ENCODE peak calls at places on chromosomes 12 and 14, in six cellular contexts. J is H9, D is IMR-90, R is neuronal stem cell, G is mesendoderm, P is mesenchymal stem cell. V is an unnamed sample.

GRCh38 chr14:89773644-89774316 is 180.8 kb downstream of the EFCAB11 start:
- DNase-seq in J (peak; percentile 85), D (peak; percentile 47), R (no peak), G (peak; percentile 90), P (peak; percentile 69), V (peak; percentile 61)

GRCh38 chr12:13375583-13376413 is 179.3 kb downstream of the EMP1 start:
- DNase-seq in J (peak; percentile 15), D (no peak), R (no peak), G (no peak), P (no peak), V (peak; percentile 8)

GRCh38 chr14:32593290-32593942 is 264.3 kb downstream of the AKAP6 start:
- DNase-seq in J (no peak), D (peak; percentile 69), R (no peak), G (peak; percentile 51), P (peak; percentile 93), V (no peak)

GRCh38 chr14:20818861-20819260 is 16.2 kb upstream of the RNASE1 start:
- DNase-seq in J (no peak), D (no peak), R (no peak), G (peak; percentile 44), P (no peak), V (no peak)

GRCh38 chr14:68248481-68249255 is 429.1 kb downstream of the RAD51B start:
- DNase-seq in J (no peak), D (peak; percentile 78), R (peak; percentile 64), G (peak; percentile 71), P (peak; percentile 82), V (peak; percentile 65)

GRCh38 chr14:31090872-31091764 is 64.9 kb upstream of the STRN3 start:
- DNase-seq in J (no peak), D (peak; percentile 97), R (no peak), G (no peak), P (peak; percentile 99), V (no peak)

GRCh38 chr12:96150442-96150841 is 43.7 kb upstream of the ELK3 start:
- DNase-seq in J (no peak), D (no peak), R (no peak), G (no peak), P (no peak), V (no peak)

GRCh38 chr14:73758392-73759182 is 44.4 kb upstream of the PNMA1 start:
- DNase-seq in J (peak; percentile 89), D (peak; percentile 65), R (no peak), G (peak; percentile 91), P (peak; percentile 75), V (no peak)

GRCh38 chr12:57631566-57632368 is 1.2 kb downstream of the B4GALNT1 start:
- DNase-seq in J (peak; percentile 37), D (no peak), R (no peak), G (no peak), P (peak; percentile 19), V (no peak)

GRCh38 chr12:124805876-124806668 is 57.6 kb downstream of the SCARB1 start:
- DNase-seq in J (no peak), D (no peak), R (no peak), G (no peak), P (no peak), V (no peak)

GRCh38 chr12:53695148-53696138 is 19.6 kb upstream of the ATP5MC2 start:
- DNase-seq in J (peak; percentile 79), D (peak; percentile 55), R (peak; percentile 59), G (peak; percentile 59), P (peak; percentile 77), V (peak; percentile 74)

GRCh38 chr12:64673490-64674169 is 63.3 kb downstream of the RASSF3 start:
- DNase-seq in J (no peak), D (peak; percentile 19), R (peak; percentile 24), G (peak; percentile 77), P (peak; percentile 41), V (no peak)

GRCh38 chr12:26651566-26652188 is 181.3 kb downstream of the ITPR2 start:
- DNase-seq in J (peak; percentile 83), D (peak; percentile 88), R (peak; percentile 56), G (peak; percentile 88), P (peak; percentile 79), V (peak; percentile 93)

DNA sequence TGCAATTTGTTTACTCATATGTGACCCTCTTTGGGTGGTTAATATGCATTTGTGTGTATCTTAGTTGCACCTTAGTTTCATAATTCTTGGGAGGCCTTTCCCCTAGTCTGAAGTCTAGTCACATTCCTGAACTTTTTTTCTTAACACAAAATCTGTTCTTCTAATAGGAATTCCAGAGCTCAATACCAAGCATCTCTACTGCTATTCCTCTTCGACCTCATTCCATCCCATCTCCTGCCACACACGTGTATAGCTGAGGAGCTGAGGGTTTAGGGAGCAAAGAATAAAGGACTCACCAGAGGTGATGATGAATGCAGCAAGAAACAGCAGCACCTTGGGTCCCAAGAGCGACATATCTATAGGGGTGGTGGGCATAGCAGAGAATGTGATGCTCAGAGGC is 875 bp downstream of the MFAP5 start:
- DNase-seq in J (no peak), D (no peak), R (no peak), G (no peak), P (no peak), V (no peak)
- H3K23ac ChIP-seq in J (no peak overlapping the region), D (no peak overlapping the region), R (no peak overlapping the region), G (no peak overlapping the region), P (no peak overlapping the region), V (no peak overlapping the region)

DNA sequence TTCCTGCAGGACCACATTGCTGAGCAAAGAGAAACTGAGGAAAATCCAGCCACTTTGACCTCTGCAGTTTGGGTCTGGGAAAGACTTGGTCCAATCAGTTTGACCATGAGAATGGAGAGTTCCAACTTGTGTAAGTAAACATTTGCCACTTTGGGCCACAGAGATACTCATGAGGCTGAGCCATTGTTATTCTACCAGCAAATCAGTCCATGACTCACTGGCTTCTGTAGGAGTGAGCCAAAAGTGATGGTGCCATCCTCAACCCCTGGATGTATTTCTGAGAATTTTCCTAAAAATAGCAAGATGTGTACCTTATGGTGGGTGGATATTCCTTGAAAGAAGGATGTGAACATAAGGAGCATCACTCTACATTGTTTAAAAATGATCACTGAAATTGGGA is 192.9 kb upstream of the OR4E1 start:
- DNase-seq in J (no peak), D (no peak), R (no peak), G (no peak), P (no peak), V (no peak)
- H3K23ac ChIP-seq in J (no peak overlapping the region), D (no peak overlapping the region), R (no peak overlapping the region), G (no peak overlapping the region), P (no peak overlapping the region), V (no peak overlapping the region)

GRCh38 chr12:50401383-50402155 is 884 bp downstream of the LARP4 start:
- DNase-seq in J (no peak), D (peak; percentile 51), R (peak; percentile 6), G (peak; percentile 49), P (peak; percentile 53), V (no peak)

GRCh38 chr12:50402270-50403000 is 1.8 kb downstream of the LARP4 start:
- DNase-seq in J (no peak), D (no peak), R (no peak), G (peak; percentile 47), P (peak; percentile 18), V (no peak)

GRCh38 chr12:50400104-50400637 is 514 bp upstream of the LARP4 start:
- DNase-seq in J (no peak), D (no peak), R (no peak), G (no peak), P (no peak), V (no peak)

GRCh38 chr12:50398931-50399330 is 1.8 kb upstream of the LARP4 start:
- DNase-seq in J (peak; percentile 10), D (no peak), R (no peak), G (peak; percentile 84), P (no peak), V (no peak)

DNA sequence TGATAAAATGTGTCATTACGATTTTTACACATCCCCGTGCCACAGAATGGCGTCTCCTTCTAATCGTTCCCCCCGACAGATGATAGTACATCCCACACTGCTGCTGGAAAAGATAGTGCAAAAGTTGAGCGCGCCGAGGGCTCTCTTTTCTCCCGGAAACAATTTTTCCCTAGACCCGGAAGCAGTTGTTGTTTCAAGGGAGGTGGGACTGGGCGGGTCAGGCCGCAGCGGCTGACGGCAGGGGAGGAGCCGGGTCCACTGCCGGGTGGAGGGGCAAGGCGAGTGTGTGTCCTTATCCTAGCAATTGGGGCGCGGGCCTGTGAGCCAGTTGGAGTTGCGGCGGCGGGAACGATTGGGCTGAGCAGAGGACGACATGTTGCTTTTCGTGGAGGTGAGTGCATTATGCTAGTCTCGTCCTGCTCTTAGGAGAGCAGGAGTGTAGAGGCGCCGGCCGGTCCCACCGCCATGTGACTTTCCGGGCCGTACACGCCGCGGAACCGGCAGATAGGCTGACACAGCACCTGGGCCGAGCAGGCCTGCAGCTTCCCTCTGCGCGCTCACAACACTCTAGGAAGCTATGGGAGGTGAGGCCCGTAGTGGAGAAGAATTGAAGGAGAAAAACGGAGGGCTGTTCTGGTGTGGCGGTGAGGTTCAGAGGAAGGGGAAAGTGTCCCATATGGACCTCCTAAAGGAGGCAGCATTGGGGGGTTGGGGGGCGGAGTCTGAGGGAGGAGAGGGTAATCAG is at the start of gene LARP4:
- DNase-seq in J (peak; percentile 98), D (peak; percentile 92), R (peak; percentile 87), G (peak; percentile 99), P (peak; percentile 97), V (peak; percentile 84)
- H3K23ac ChIP-seq in J (no peak within 1 kb of the TSS), D (peak within 1 kb of the TSS; percentile 97), R (peak within 1 kb of the TSS; percentile 90), G (peak within 1 kb of the TSS; percentile 66), P (peak within 1 kb of the TSS; percentile 93), V (no peak within 1 kb of the TSS)

DNA sequence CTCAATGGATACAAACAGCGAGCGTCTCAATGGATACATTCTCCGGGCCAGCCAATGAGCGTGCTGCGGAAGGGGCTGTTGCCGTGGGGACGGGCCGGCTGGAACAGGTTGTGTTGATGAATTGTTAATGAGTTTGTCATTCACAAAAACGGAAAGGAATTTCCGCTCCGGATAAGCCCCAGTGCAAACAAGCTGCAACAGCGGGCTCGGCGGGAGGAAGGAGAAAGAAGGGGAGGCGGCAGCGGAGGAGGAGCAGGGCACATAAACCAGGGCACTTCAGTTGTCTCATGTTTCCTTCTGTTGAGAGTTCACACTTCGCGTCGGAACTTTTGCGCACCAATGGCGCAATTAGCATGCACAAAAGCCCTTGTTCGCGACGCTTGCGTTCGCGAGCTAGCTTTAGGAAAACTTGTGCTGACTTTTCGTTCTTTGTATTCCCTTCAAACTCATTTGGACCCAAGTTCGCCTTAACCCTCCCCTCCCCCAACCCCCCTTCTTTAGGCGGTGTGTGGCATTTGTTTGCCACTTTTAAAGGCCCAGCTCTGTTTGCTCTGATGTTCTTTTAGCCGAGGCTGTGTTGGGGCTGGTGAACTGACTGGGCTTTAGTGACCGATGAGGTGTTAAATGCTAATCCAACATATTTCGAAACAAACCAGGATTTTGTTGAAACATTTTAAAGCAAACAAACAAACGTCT is at the start of gene DUSP6:
- DNase-seq in J (peak; percentile 99), D (peak; percentile 99), R (peak; percentile 98), G (peak; percentile 100), P (peak; percentile 99), V (peak; percentile 96)
- H3K23ac ChIP-seq in J (peak within 1 kb of the TSS; percentile 3), D (peak within 1 kb of the TSS; percentile 99), R (peak within 1 kb of the TSS; percentile 94), G (peak within 1 kb of the TSS; percentile 98), P (peak within 1 kb of the TSS; percentile 96), V (no peak within 1 kb of the TSS)

V was measured in H1.